ENCODE peak calls at places on chromosomes 13 and 19, in ten cellular contexts. N is aorta, J is cardiac fibroblast, I is neuronal stem cell, F is AG04450, H is lung, A is HAP-1, Z is keratinocyte, O is fibroblast of lung, B is choroid plexus epithelial cell. U is an unnamed sample.
A peak's percentile ranks its signal among the peaks of the same experiment; 100 is the strongest.

GRCh38 chr19:41319500-41320184 is 9.7 kb downstream of the CCDC97 start:
- DNase-seq in N (no peak), J (no peak), I (no peak), F (no peak), H (no peak), A (no peak), Z (no peak), O (no peak), B (no peak), U (no peak)

GRCh38 chr19:7394728-7395359 is 46.1 kb downstream of the ARHGEF18 start:
- DNase-seq in N (peak; percentile 93), J (peak; percentile 93), I (peak; percentile 94), F (peak; percentile 78), H (peak; percentile 87), A (peak; percentile 44), Z (peak; percentile 63), O (peak; percentile 89), B (peak; percentile 90), U (peak; percentile 89)

GRCh38 chr19:10991521-10992081 is 30.8 kb downstream of the SMARCA4 start:
- DNase-seq in N (no peak), J (no peak), I (no peak), F (no peak), H (no peak), A (no peak), Z (no peak), O (no peak), B (no peak), U (no peak)

GRCh38 chr19:6588508-6589345 is 2.2 kb downstream of the CD70 start:
- DNase-seq in N (no peak), J (no peak), I (no peak), F (no peak), H (no peak), A (no peak), Z (no peak), O (no peak), B (no peak), U (peak; percentile 45)

GRCh38 chr13:107900775-107901174 is 314.6 kb downstream of the LIG4 start:
- DNase-seq in N (no peak), J (peak; percentile 43), I (no peak), F (peak; percentile 26), H (no peak), A (no peak), Z (no peak), O (peak; percentile 61), B (peak; percentile 83), U (no peak)

GRCh38 chr13:98143601-98144500 is 957 bp downstream of the FARP1 start:
- DNase-seq in N (no peak), J (peak; percentile 49), I (no peak), F (no peak), H (no peak), A (peak; percentile 13), Z (no peak), O (peak; percentile 46), B (peak; percentile 57), U (peak; percentile 58)

GRCh38 chr13:23617551-23618014 is 47.4 kb downstream of the TNFRSF19 start:
- DNase-seq in N (no peak), J (peak; percentile 68), I (no peak), F (no peak), H (no peak), A (no peak), Z (no peak), O (peak; percentile 75), B (peak; percentile 93), U (no peak)

GRCh38 chr19:47002853-47003610 is 16.6 kb upstream of the NPAS1 start:
- DNase-seq in N (no peak), J (no peak), I (no peak), F (no peak), H (no peak), A (no peak), Z (no peak), O (no peak), B (no peak), U (no peak)

GRCh38 chr13:64684108-64684507 is 2546.0 kb downstream of the PCDH9 start:
- DNase-seq in N (no peak), J (no peak), I (no peak), F (no peak), H (no peak), A (no peak), Z (no peak), O (no peak), B (no peak), U (no peak)
- H3K4me3 ChIP-seq in N (no peak overlapping the region), J (no peak overlapping the region), I (no peak overlapping the region), F (no peak overlapping the region), H (no peak overlapping the region), A (no peak overlapping the region), Z (no peak overlapping the region), O (no peak overlapping the region), B (no peak overlapping the region), U (no peak overlapping the region)

GRCh38 chr19:36423925-36424324 is 5.5 kb upstream of the ZFP82 start:
- DNase-seq in N (no peak), J (no peak), I (no peak), F (no peak), H (no peak), A (no peak), Z (no peak), O (no peak), B (no peak), U (no peak)

GRCh38 chr19:36420961-36421748 is 2.7 kb upstream of the ZFP82 start:
- DNase-seq in N (peak; percentile 51), J (peak; percentile 37), I (peak; percentile 14), F (no peak), H (no peak), A (no peak), Z (no peak), O (peak; percentile 46), B (peak; percentile 57), U (peak; percentile 33)

GRCh38 chr19:36417752-36418286 is 625 bp downstream of the ZFP82 start:
- DNase-seq in N (peak; percentile 41), J (no peak), I (no peak), F (no peak), H (no peak), A (no peak), Z (no peak), O (no peak), B (no peak), U (no peak)

GRCh38 chr19:36421749-36422481 is 3.5 kb upstream of the ZFP82 start:
- DNase-seq in N (no peak), J (no peak), I (no peak), F (no peak), H (no peak), A (no peak), Z (no peak), O (no peak), B (no peak), U (no peak)

GRCh38 chr19:36418287-36419001 is at the start of gene ZFP82:
- DNase-seq in N (peak; percentile 89), J (peak; percentile 87), I (peak; percentile 83), F (peak; percentile 27), H (peak; percentile 70), A (no peak), Z (no peak), O (peak; percentile 81), B (peak; percentile 83), U (peak; percentile 92)
- H3K4me3 ChIP-seq in N (peak within 1 kb of the TSS; percentile 83), J (peak within 1 kb of the TSS; percentile 71), I (peak within 1 kb of the TSS; percentile 89), F (peak within 1 kb of the TSS; percentile 70), H (peak within 1 kb of the TSS; percentile 74), A (no peak within 1 kb of the TSS), Z (peak within 1 kb of the TSS; percentile 79), O (peak within 1 kb of the TSS; percentile 79), B (peak within 1 kb of the TSS; percentile 82), U (peak within 1 kb of the TSS; percentile 58)

GRCh38 chr19:44646049-44646416 is 2.3 kb downstream of the PVR start:
- DNase-seq in N (no peak), J (no peak), I (no peak), F (no peak), H (no peak), A (no peak), Z (no peak), O (no peak), B (no peak), U (no peak)

GRCh38 chr19:44642375-44642774 is 1.3 kb upstream of the PVR start:
- DNase-seq in N (no peak), J (no peak), I (no peak), F (no peak), H (no peak), A (no peak), Z (no peak), O (no peak), B (no peak), U (no peak)

GRCh38 chr19:44643605-44644390 is at the start of gene PVR:
- DNase-seq in N (peak; percentile 85), J (peak; percentile 75), I (peak; percentile 48), F (no peak), H (peak; percentile 74), A (peak; percentile 77), Z (peak; percentile 71), O (peak; percentile 65), B (peak; percentile 71), U (peak; percentile 76)

GRCh38 chr19:44645407-44646048 is 1.8 kb downstream of the PVR start:
- DNase-seq in N (peak; percentile 6), J (no peak), I (no peak), F (no peak), H (no peak), A (no peak), Z (no peak), O (no peak), B (no peak), U (no peak)

DNA sequence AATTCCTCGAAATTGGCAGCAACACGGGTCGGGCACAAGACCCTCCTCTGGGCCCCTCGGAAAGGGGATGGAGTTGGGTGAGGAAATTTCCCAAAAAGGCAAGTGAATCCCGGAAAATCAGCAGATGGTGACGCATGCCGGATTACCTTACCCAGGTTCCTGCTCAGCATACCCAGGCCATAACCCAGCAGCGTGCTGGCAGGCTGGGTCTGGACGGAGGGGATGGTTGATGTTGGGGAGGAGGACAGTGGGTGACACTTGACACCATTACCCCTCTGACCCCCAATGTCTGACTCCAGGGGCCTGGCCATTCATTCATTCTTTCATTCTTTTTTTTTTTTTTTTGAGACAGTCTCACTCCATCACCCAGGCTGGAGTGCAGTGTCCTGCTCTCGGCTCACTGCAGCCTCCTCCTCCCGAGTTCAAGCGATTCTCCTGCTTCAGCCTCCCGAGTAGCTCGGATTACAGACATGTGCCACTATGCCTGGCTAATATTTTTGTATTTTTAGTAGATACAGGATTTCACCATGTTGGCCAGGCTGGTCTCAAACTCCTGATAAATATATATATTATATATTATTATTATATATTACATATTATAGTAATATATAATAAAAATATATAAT is 794 bp downstream of the PVR start:
- DNase-seq in N (peak; percentile 57), J (peak; percentile 41), I (peak; percentile 43), F (no peak), H (peak; percentile 36), A (peak; percentile 45), Z (no peak), O (peak; percentile 28), B (peak; percentile 33), U (peak; percentile 47)
- H3K4me3 ChIP-seq in N (peak overlapping the region; percentile 64), J (peak overlapping the region; percentile 84), I (peak overlapping the region; percentile 87), F (peak overlapping the region; percentile 96), H (peak overlapping the region; percentile 95), A (peak overlapping the region; percentile 77), Z (peak overlapping the region; percentile 98), O (peak overlapping the region; percentile 81), B (peak overlapping the region; percentile 83), U (peak overlapping the region; percentile 97)

GRCh38 chr19:37317403-37318209 is 53.3 kb upstream of the ZNF527 start:
- DNase-seq in N (peak; percentile 97), J (peak; percentile 99), I (peak; percentile 95), F (peak; percentile 98), H (peak; percentile 98), A (peak; percentile 96), Z (peak; percentile 90), O (peak; percentile 99), B (peak; percentile 100), U (peak; percentile 98)

GRCh38 chr19:37309834-37310575 is 60.9 kb upstream of the ZNF527 start:
- DNase-seq in N (no peak), J (no peak), I (no peak), F (no peak), H (no peak), A (no peak), Z (no peak), O (no peak), B (no peak), U (no peak)

GRCh38 chr19:37313335-37313627 is 57.6 kb upstream of the ZNF527 start:
- DNase-seq in N (no peak), J (no peak), I (no peak), F (no peak), H (no peak), A (no peak), Z (no peak), O (no peak), B (no peak), U (no peak)
- H3K4me3 ChIP-seq in N (no peak overlapping the region), J (no peak overlapping the region), I (no peak overlapping the region), F (no peak overlapping the region), H (no peak overlapping the region), A (no peak overlapping the region), Z (no peak overlapping the region), O (no peak overlapping the region), B (no peak overlapping the region), U (no peak overlapping the region)